ENCODE peak calls at places on chromosomes 3 and 15, in four cellular contexts. D, O, U and B are unnamed samples.

GRCh38 chr15:49908571-49909295 is 210.3 kb downstream of the ATP8B4 start:
- DNase-seq in O (no peak), U (no peak), D (no peak), B (no peak)

GRCh38 chr15:87608238-87609028 is 648.1 kb downstream of the NTRK3 start:
- DNase-seq in D (no peak), U (no peak), O (no peak), B (peak; percentile 18)

GRCh38 chr3:54756330-54756731 is 171.5 kb downstream of the LRTM1 start:
- DNase-seq in D (no peak), O (no peak), U (no peak), B (no peak)

GRCh38 chr3:67401911-67402310 is 252.5 kb downstream of the SUCLG2 start:
- DNase-seq in O (peak; percentile 63), U (no peak), D (no peak), B (no peak)

GRCh38 chr3:15102833-15103232 is 3.9 kb upstream of the RBSN start:
- DNase-seq in D (no peak), O (no peak), U (no peak), B (no peak)

GRCh38 chr15:70857547-70858265 is 3.7 kb upstream of the LARP6 start:
- DNase-seq in O (no peak), U (no peak), D (no peak), B (no peak)

GRCh38 chr15:51077565-51078153 is 17.0 kb downstream of the TNFAIP8L3 start:
- DNase-seq in D (peak; percentile 59), O (peak; percentile 77), U (peak; percentile 78), B (no peak)

GRCh38 chr3:66472313-66473134 is 28.3 kb downstream of the LRIG1 start:
- DNase-seq in O (no peak), U (no peak), D (no peak), B (no peak)

GRCh38 chr3:52155912-52156311 is 1.7 kb upstream of the POC1A start:
- DNase-seq in D (no peak), U (no peak), O (no peak), B (no peak)

GRCh38 chr3:154701055-154701454 is 271.1 kb upstream of the GPR149 start:
- DNase-seq in U (no peak), O (no peak), D (no peak), B (no peak)

GRCh38 chr3:89571707-89572106 is 464.3 kb downstream of the EPHA3 start:
- DNase-seq in U (peak; percentile 44), D (no peak), O (no peak), B (peak; percentile 11)

GRCh38 chr3:188584162-188584529 is 430.2 kb downstream of the LPP start:
- DNase-seq in D (no peak), O (no peak), U (no peak), B (no peak)

GRCh38 chr3:181176610-181177009 is 187.1 kb upstream of the DNAJC19 start:
- DNase-seq in U (peak; percentile 72), O (peak; percentile 81), D (peak; percentile 79), B (peak; percentile 39)

GRCh38 chr3:153443961-153444360 is 281.9 kb downstream of the RAP2B start:
- DNase-seq in D (no peak), O (no peak), U (no peak), B (peak; percentile 26)

GRCh38 chr3:88141458-88142083 is 8.2 kb upstream of the C3orf38 start:
- DNase-seq in O (no peak), D (no peak), U (no peak), B (peak; percentile 4)

GRCh38 chr3:62211675-62212429 is 161.5 kb downstream of the FEZF2 start:
- DNase-seq in U (no peak), O (no peak), D (no peak), B (no peak)

DNA sequence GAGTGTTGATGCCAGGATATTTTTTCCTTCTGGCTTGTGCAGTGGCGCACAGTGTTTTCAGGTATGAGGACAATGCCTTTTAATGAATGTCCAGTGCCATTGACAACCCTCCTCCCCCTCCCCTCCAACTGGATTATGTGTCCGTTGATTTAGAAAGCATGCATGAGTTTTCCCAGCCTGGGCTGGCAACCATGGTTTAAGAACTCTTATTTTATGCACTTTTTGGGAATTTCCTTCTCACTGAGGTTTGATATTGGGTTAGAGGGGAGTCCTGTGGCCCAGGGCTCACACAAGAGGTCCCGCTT is 7.3 kb downstream of the ACVR2B start:
- DNase-seq in D (no peak), O (no peak), U (no peak), B (no peak)
- H3K36me3 ChIP-seq in D (no peaks in the 10 kb centered on the region), O (no peaks in the 10 kb centered on the region), U (no peaks in the 10 kb centered on the region), B (no peaks in the 10 kb centered on the region)

DNA sequence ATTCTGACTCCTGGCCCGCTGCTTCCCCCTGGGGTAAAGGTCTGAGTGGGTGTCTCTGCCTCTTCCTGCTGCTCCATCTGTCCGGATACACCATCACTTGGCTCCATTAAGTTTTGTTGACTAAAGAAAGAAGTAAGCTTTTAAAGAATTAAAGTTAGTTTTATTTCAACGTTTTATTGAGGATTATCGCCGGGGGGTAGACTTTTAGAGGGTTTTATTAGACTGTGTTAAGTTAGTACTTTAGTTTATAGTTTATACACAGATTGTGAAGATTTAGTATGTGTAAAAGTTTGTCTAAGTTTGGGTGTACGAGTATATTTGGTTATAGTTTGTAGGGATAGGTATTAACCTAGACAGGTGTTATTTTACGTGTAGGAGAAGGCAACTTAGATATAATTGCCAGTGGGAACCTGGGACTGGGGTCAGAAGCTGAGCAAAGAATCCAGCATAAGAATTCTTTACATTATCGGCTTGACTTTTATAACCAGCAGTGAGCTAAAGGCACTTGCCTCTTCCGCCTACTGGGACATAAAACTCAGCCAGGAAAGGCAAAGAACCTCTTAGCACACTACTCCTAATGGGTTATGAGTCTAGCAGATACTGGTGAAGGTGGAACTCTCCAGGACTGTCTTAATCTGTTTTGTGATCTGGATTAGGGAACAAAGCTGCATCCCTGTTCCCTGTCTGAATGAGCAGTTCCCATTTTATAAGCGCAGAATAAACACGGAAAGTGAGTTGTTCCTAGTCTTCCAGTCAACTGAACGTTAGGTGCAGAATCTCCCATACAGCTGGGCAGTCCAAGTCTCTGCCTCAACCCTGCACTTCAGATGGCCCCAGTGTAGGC is 131.3 kb downstream of the FAM43A start:
- DNase-seq in D (no peak), O (no peak), U (no peak), B (no peak)
- H3K36me3 ChIP-seq in D (no peaks in the 10 kb centered on the region), O (no peaks in the 10 kb centered on the region), U (no peaks in the 10 kb centered on the region), B (no peaks in the 10 kb centered on the region)

DNA sequence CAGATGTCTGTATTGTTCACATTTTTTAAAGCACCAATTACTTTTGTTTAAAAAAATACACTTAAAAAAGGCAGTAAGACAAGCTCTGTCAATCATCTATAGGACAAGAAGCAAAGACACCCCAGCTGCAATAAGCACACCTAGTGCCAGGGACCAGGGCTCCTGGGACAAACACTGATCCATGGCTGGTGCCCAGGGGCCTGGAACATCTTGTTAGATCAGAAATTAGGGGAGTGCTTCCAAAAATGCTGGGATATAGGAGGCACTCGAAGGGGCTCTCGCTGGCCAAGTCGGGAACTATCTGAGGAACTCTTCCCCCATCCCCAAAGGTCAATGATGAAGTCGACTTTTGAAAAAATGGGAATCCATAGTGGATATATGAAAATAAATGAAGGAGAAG is 28.7 kb downstream of the TSPAN3 start:
- DNase-seq in D (no peak), U (no peak), O (no peak), B (no peak)
- H3K36me3 ChIP-seq in D (peaks cover 67% of the 10 kb centered on the region), U (peaks cover 2% of the 10 kb centered on the region), O (no peaks in the 10 kb centered on the region), B (peaks cover 64% of the 10 kb centered on the region)

DNA sequence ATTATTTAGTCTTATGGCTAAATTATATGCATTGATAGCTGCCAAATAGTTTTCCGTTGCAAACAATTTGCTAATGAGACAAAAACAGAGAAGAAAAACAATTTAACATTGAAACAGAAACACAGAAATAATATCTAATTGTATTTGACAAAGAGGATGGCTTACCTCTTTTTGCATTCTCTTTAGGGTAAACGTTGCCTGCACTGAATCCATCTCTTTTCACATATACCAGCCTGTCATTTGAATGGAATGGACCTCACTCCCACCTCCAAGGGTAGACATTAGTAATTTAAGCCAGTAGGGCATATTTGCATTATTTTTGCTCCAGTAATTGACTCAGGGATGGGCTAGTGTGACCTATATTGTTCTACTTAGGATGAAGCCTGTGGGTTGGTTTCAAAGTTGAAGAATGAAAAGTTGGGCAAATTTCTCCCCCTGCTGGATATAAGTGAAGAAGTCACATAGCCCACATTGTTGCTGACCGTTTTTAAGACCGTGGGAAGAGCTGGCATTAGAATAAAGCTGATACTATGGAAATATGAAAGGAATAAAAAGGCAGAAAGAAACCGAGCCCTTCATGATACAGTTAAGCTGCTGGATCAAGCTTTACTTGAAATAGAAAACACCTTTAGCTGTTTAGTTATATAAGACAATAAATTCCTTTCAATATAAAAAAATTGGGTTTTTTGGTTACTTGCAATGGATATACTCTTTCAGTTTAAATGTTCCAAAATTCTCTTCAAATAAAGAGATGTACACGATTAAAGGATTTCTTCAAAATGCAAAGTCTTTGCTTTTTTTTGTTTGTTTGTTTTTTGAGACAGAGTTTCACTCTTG is 26.9 kb downstream of the PIERCE2 start:
- DNase-seq in O (no peak), D (no peak), U (no peak), B (peak; percentile 76)
- H3K36me3 ChIP-seq in O (no peaks in the 10 kb centered on the region), D (no peaks in the 10 kb centered on the region), U (no peaks in the 10 kb centered on the region), B (no peaks in the 10 kb centered on the region)

GRCh38 chr3:45969152-45969551 is 25.9 kb downstream of the CXCR6 start:
- DNase-seq in D (no peak), U (no peak), O (no peak), B (no peak)
- H3K36me3 ChIP-seq in D (peaks cover 95% of the 10 kb centered on the region), U (peaks cover 2% of the 10 kb centered on the region), O (no peaks in the 10 kb centered on the region), B (no peaks in the 10 kb centered on the region)

GRCh38 chr15:57540736-57541135 is 51.0 kb upstream of the MYZAP start:
- DNase-seq in U (no peak), D (no peak), O (no peak), B (no peak)

GRCh38 chr15:57541271-57541670 is 50.4 kb upstream of the MYZAP start:
- DNase-seq in U (no peak), O (no peak), D (no peak), B (no peak)

GRCh38 chr15:57537072-57537471 is 54.6 kb upstream of the MYZAP start:
- DNase-seq in O (peak; percentile 88), D (peak; percentile 55), U (no peak), B (peak; percentile 94)

GRCh38 chr15:57537951-57538506 is 53.7 kb upstream of the MYZAP start:
- DNase-seq in O (no peak), U (no peak), D (no peak), B (no peak)

DNA sequence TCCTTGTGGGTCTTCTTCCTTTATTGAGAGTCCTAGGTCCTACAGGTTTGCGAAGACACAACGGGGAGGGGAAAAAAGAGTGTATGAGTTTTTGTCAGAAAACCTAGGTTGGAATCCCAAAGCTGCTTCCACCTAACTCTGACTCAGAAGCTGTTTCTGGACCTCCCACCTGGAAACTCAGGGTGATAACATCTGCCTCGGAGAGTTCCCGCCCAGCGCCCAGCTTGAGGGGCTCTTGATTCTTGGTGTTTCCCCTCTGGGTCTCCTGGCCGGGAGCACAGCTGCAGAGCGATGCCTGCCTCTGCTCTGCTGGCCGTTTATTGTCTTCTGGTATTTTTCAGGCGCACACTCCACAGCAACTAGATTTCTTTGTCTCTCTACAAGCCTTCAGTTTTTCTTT is 52.9 kb upstream of the MYZAP start:
- DNase-seq in U (no peak), O (no peak), D (no peak), B (peak; percentile 60)
- H3K36me3 ChIP-seq in U (no peaks in the 10 kb centered on the region), O (no peaks in the 10 kb centered on the region), D (peaks cover 1% of the 10 kb centered on the region), B (no peaks in the 10 kb centered on the region)

DNA sequence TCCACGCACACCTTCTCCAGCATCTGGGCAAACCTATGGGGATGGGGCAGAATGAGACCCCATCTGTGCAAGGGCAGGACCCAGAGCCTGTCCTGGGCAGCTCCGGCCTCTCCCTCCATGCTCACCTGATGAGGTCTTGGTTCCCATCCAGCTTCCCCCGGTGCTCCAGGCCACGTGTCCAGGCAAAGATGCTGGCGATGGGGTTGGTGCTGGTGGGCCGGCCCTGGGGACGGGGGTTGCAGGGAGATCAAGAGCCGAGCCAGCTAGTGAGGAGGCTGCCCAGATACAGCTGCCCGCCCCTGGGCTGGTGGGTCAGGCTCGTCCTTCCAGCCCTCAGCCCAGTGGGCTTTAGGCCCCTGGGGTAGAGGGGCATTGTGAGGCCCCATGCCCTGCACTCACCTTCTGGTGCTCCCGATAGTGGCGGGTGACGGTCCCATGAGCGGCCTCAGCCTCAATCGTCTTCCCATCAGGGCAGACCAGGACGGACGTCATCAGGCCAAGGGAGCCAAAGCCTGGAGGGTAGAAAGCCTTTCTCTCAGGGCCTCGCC is 17.3 kb downstream of the IDH2 start:
- DNase-seq in D (no peak), O (no peak), U (no peak), B (no peak)
- H3K36me3 ChIP-seq in D (peaks cover 99% of the 10 kb centered on the region), O (no peaks in the 10 kb centered on the region), U (peaks cover 2% of the 10 kb centered on the region), B (peaks cover 9% of the 10 kb centered on the region)